ENCODE peak calls at places on chromosomes 6 and 20, in seven cellular contexts. B is uterus, A is right lobe of liver, F is tibial nerve, Z is HepG2, K is GM12878, R is IMR-90. S is an unnamed sample. For H3K4me1, the result is how much of the 10 kb centered on the place peaks cover.

GRCh38 chr6:117263353-117263927 is 1.9 kb upstream of the VGLL2 start:
- DNase-seq in R (no peak), Z (no peak), K (no peak), A (no peak), F (no peak), B (no peak), S (no peak)

GRCh38 chr6:109793015-109793414 is 101.9 kb downstream of the FIG4 start:
- DNase-seq in R (no peak), B (no peak), K (no peak), F (no peak), Z (peak), A (no peak), S (no peak)

GRCh38 chr6:168134399-168135201 is 55.6 kb upstream of the FRMD1 start:
- DNase-seq in Z (no peak), B (peak), K (no peak), F (no peak), A (no peak), R (no peak), S (no peak)

GRCh38 chr6:83849127-83849526 is 4.0 kb upstream of the RIPPLY2 start:
- DNase-seq in Z (no peak), B (no peak), K (no peak), R (no peak), F (no peak), A (no peak), S (no peak)

GRCh38 chr6:36123270-36124139 is 6.8 kb upstream of the MAPK13 start:
- DNase-seq in K (no peak), R (peak), B (peak), F (peak), Z (peak), A (peak), S (peak)

GRCh38 chr6:19723533-19723932 is 113.6 kb upstream of the ID4 start:
- DNase-seq in A (no peak), B (no peak), Z (no peak), F (no peak), R (peak), K (no peak), S (no peak)

GRCh38 chr6:89321571-89321970 is 6.5 kb upstream of the GABRR2 start:
- DNase-seq in B (no peak), Z (peak), R (no peak), A (no peak), F (no peak), K (peak), S (no peak)

GRCh38 chr20:15759546-15760216 is 813.6 kb downstream of the KIF16B start:
- DNase-seq in F (no peak), B (no peak), K (no peak), A (no peak), Z (no peak), R (no peak), S (no peak)

GRCh38 chr20:53938739-53939138 is 131.7 kb downstream of the BCAS1 start:
- DNase-seq in R (no peak), K (no peak), B (no peak), F (no peak), A (no peak), Z (peak), S (no peak)

GRCh38 chr20:57795347-57795697 is 85.5 kb upstream of the PMEPA1 start:
- DNase-seq in F (no peak), B (no peak), R (peak), K (no peak), A (no peak), Z (peak), S (no peak)

GRCh38 chr20:36579996-36580545 is 6.7 kb downstream of the TGIF2 start:
- DNase-seq in R (peak), F (no peak), Z (no peak), B (peak), A (no peak), K (no peak), S (no peak)

GRCh38 chr6:111973897-111974639 is 79.8 kb upstream of the CCN6 start:
- DNase-seq in Z (no peak), A (no peak), R (peak), K (no peak), F (no peak), B (no peak), S (no peak)

GRCh38 chr6:152293404-152293803 is 343.8 kb downstream of the SYNE1 start:
- DNase-seq in Z (no peak), A (no peak), F (no peak), R (no peak), K (no peak), B (no peak), S (no peak)

GRCh38 chr6:151075527-151075926 is 164.2 kb upstream of the AKAP12 start:
- DNase-seq in F (no peak), R (peak), K (no peak), A (no peak), Z (no peak), B (no peak), S (no peak)

GRCh38 chr20:3452690-3453089 is 18.1 kb upstream of the ATRN start:
- DNase-seq in Z (no peak), B (no peak), A (no peak), F (no peak), R (no peak), K (peak), S (no peak)

GRCh38 chr6:170160031-170160627 is 130.7 kb downstream of the DLL1 start:
- DNase-seq in A (no peak), K (no peak), B (no peak), F (no peak), R (no peak), Z (no peak), S (no peak)

GRCh38 chr6:154938245-154938583 is 56.9 kb upstream of the TIAM2 start:
- DNase-seq in B (no peak), K (no peak), Z (no peak), R (no peak), F (no peak), A (no peak), S (no peak)

GRCh38 chr6:146972526-146972925 is 231.7 kb upstream of the STXBP5 start:
- DNase-seq in B (no peak), A (no peak), R (peak), Z (no peak), F (no peak), K (no peak), S (no peak)

GRCh38 chr20:47319517-47320252 is 36.8 kb downstream of the ZMYND8 start:
- DNase-seq in F (no peak), A (no peak), Z (no peak), R (peak), B (peak), K (no peak), S (no peak)

GRCh38 chr6:139369068-139369467 is 5.4 kb downstream of the CITED2 start:
- DNase-seq in Z (no peak), R (no peak), A (no peak), B (no peak), F (no peak), K (no peak), S (no peak)

DNA sequence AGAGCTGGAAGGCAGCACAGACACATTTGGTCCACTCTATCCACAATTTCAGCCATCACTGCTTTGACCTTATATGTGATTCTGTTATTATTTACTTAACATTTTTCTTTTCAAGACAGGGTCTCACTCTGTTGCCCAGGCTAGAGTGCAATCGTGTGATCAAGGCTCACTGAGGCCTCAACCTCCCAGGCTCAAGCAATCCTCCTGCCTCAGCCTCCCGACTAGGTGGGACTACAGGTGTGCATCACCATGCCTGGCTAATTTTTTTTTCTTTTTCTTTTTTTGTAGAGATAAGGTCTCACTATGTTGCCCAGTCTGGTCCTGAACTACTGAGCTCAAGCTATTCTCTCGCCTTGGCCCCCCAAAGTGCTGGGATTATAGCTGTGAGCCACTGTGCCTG is 40.3 kb downstream of the BCL2L1 start:
- DNase-seq in Z (no peak), A (no peak), F (no peak), R (no peak), K (no peak), B (no peak), S (no peak)
- H3K4me1 ChIP-seq in Z (half or more), A (half or more), F (under half), R (under half), K (under half), B (under half), S (half or more)

DNA sequence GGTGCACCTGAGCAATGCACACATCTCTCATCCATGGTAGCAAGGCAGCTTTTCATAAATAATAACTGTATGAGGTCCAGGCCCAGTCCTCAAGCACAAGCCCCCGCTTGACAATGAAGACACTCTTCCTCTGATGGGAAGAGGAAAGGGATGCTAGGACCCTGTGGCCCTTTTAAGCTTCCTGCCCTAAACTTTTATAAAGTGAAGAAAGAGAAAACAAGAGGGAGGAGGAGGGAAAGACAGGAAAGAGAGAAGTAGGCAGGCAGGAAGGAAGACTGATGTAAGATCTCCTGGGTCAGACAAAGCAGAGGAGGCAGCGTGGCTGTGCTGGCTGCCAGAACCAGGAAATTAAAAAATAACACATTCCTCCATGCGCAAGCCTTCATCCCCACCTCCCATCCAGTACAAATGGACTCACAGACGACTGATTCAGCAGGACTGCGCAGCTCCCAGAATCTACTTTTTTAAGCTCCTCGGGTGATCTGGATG is 16.4 kb downstream of the TNFAIP3 start:
- DNase-seq in K (no peak), A (no peak), B (no peak), R (peak), Z (no peak), F (no peak), S (no peak)
- TF ChIP-seq POLR2A in K (peak), A (no peak), B (no peak), R (no peak), Z (no peak), F (no peak), S (no peak)

GRCh38 chr6:43275782-43276179 is 22.3 kb upstream of the SLC22A7 start:
- DNase-seq in F (no peak), Z (no peak), A (no peak), K (no peak), R (no peak), B (no peak), S (no peak)
- H3K4me3 ChIP-seq in F (peak), Z (no peak), A (peak), K (peak), R (no peak), B (peak), S (no peak)

GRCh38 chr20:64040231-64041039 is 4.5 kb downstream of the C20orf204 start:
- DNase-seq in A (no peak), B (no peak), R (no peak), K (no peak), Z (no peak), F (no peak), S (no peak)
- H3K4me1 ChIP-seq in A (under half), B (under half), R (under half), K (under half), Z (half or more), F (under half), S (under half)

GRCh38 chr6:81790034-81790433 is 37.6 kb upstream of the TENT5A start:
- DNase-seq in Z (no peak), A (no peak), R (no peak), K (no peak), F (no peak), B (no peak), S (no peak)
- TF ChIP-seq POLR2A in Z (no peak), A (no peak), R (no peak), K (no peak), F (no peak), B (no peak), S (no peak)

S was measured in esophagus squamous epithelium.